ENCODE peak calls at places on chromosomes 16 and 17, in ten cellular contexts. H, J, Z, M, N, D, U, E, W and S are unnamed samples.

GRCh38 chr16:67391424-67392300 is 1.6 kb downstream of the TPPP3 start:
- DNase-seq in E (peak; percentile 25), U (no peak), H (no peak), W (no peak), J (peak; percentile 31), N (no peak), D (no peak), Z (no peak), M (no peak), S (no peak)

GRCh38 chr16:51237207-51237606 is 86.1 kb upstream of the SALL1 start:
- DNase-seq in W (no peak), D (peak; percentile 13), J (no peak), U (no peak), M (no peak), Z (no peak), E (no peak), N (no peak), H (no peak), S (no peak)

GRCh38 chr17:78044280-78044835 is 84.2 kb downstream of the TMC6 start:
- DNase-seq in J (no peak), H (no peak), Z (no peak), U (no peak), E (no peak), M (no peak), D (no peak), N (no peak), W (no peak), S (no peak)

GRCh38 chr17:50199651-50200446 is 1.6 kb downstream of the COL1A1 start:
- DNase-seq in M (peak; percentile 91), D (peak; percentile 99), H (peak; percentile 92), J (peak; percentile 93), U (peak; percentile 99), E (peak; percentile 90), Z (peak; percentile 47), W (peak; percentile 93), N (peak; percentile 93), S (peak; percentile 86)

GRCh38 chr17:34361478-34362061 is 1.5 kb downstream of the CCL1 start:
- DNase-seq in D (peak; percentile 92), U (peak; percentile 96), Z (peak; percentile 89), J (peak; percentile 85), E (peak; percentile 87), W (peak; percentile 57), H (peak; percentile 61), N (peak; percentile 77), M (peak; percentile 75), S (peak; percentile 91)

GRCh38 chr17:70310251-70310672 is 140.9 kb downstream of the KCNJ2 start:
- DNase-seq in U (no peak), N (no peak), J (peak; percentile 52), M (peak; percentile 89), E (peak; percentile 41), H (no peak), Z (no peak), W (no peak), D (no peak), S (no peak)

GRCh38 chr17:19720631-19721426 is 4.4 kb upstream of the SLC47A2 start:
- DNase-seq in E (no peak), W (no peak), Z (no peak), J (no peak), U (no peak), D (no peak), H (peak; percentile 70), N (no peak), M (no peak), S (no peak)

GRCh38 chr17:56593073-56593740 is at the start of gene NOG:
- DNase-seq in J (peak; percentile 59), H (peak; percentile 67), M (peak; percentile 64), U (no peak), E (peak; percentile 34), Z (no peak), N (no peak), D (peak; percentile 4), W (peak; percentile 61), S (peak; percentile 76)

GRCh38 chr17:40167685-40168261 is 9.5 kb upstream of the RAPGEFL1 start:
- DNase-seq in U (no peak), N (no peak), J (no peak), H (no peak), W (no peak), D (no peak), Z (no peak), E (no peak), M (no peak), S (no peak)

GRCh38 chr17:76935331-76935730 is 67.1 kb downstream of the MGAT5B start:
- DNase-seq in E (no peak), J (peak; percentile 43), W (peak; percentile 12), H (no peak), N (no peak), U (peak; percentile 11), M (peak; percentile 72), D (peak; percentile 10), Z (no peak), S (no peak)

GRCh38 chr16:57394444-57394843 is 10.1 kb upstream of the CCL17 start:
- DNase-seq in H (peak; percentile 64), Z (no peak), D (peak; percentile 31), M (no peak), E (no peak), N (no peak), J (no peak), U (peak; percentile 47), W (peak; percentile 54), S (no peak)

GRCh38 chr16:31421587-31421986 is 6.6 kb downstream of the COX6A2 start:
- DNase-seq in E (no peak), M (no peak), U (no peak), Z (no peak), J (no peak), D (no peak), N (no peak), W (peak; percentile 61), H (no peak), S (no peak)

GRCh38 chr16:22141746-22142145 is 20.6 kb upstream of the SDR42E2 start:
- DNase-seq in M (no peak), H (no peak), J (peak; percentile 16), Z (no peak), E (no peak), D (peak; percentile 12), N (no peak), U (peak; percentile 15), W (peak; percentile 13), S (no peak)

GRCh38 chr17:44970136-44970737 is 2.1 kb upstream of the C1QL1 start:
- DNase-seq in J (peak; percentile 15), Z (no peak), N (no peak), D (no peak), U (no peak), M (peak; percentile 31), H (no peak), W (no peak), E (peak; percentile 44), S (no peak)

GRCh38 chr16:55811811-55812210 is 21.1 kb downstream of the CES1 start:
- DNase-seq in H (no peak), E (no peak), D (no peak), M (no peak), W (peak; percentile 21), J (no peak), U (no peak), Z (peak; percentile 3), N (no peak), S (no peak)

GRCh38 chr16:78608305-78608776 is 508.9 kb downstream of the WWOX start:
- DNase-seq in N (no peak), J (no peak), E (no peak), H (no peak), W (no peak), Z (no peak), U (no peak), D (no peak), M (no peak), S (no peak)

GRCh38 chr16:78607465-78607864 is 508.0 kb downstream of the WWOX start:
- DNase-seq in Z (no peak), D (no peak), M (peak; percentile 20), N (no peak), W (no peak), E (no peak), U (no peak), H (peak; percentile 5), J (no peak), S (no peak)

GRCh38 chr16:78607022-78607421 is 507.6 kb downstream of the WWOX start:
- DNase-seq in Z (no peak), W (no peak), J (no peak), U (no peak), H (no peak), E (no peak), M (no peak), D (no peak), N (no peak), S (no peak)

GRCh38 chr16:78605548-78606097 is 506.2 kb downstream of the WWOX start:
- DNase-seq in N (no peak), M (no peak), D (no peak), W (no peak), Z (no peak), E (no peak), J (no peak), H (no peak), U (no peak), S (no peak)

GRCh38 chr16:78606572-78606971 is 507.1 kb downstream of the WWOX start:
- DNase-seq in M (no peak), W (no peak), N (no peak), U (no peak), D (no peak), H (no peak), E (no peak), J (no peak), Z (no peak), S (no peak)
- TF ChIP-seq CTCF in M (no peak), W (no peak), N (no peak), U (no peak), D (no peak), H (no peak), E (no peak), J (no peak), Z (no peak), S (no peak)

GRCh38 chr17:66255112-66255511 is 25.9 kb upstream of the APOH start:
- DNase-seq in U (peak; percentile 90), N (peak; percentile 57), E (no peak), Z (no peak), H (peak; percentile 34), W (peak; percentile 69), J (peak; percentile 78), M (peak; percentile 72), D (peak; percentile 90), S (no peak)
- TF ChIP-seq CTCF in U (peak; percentile 81), N (peak; percentile 72), E (peak; percentile 77), Z (peak; percentile 55), H (peak; percentile 86), W (peak; percentile 68), J (peak; percentile 93), M (peak; percentile 79), D (peak; percentile 76), S (peak; percentile 87)

GRCh38 chr17:79796570-79797491 is at the start of gene CBX8:
- DNase-seq in W (peak; percentile 99), U (peak; percentile 100), E (peak; percentile 100), D (peak; percentile 99), H (peak; percentile 99), J (peak; percentile 99), Z (peak; percentile 100), M (peak; percentile 98), N (peak; percentile 99), S (peak; percentile 100)
- TF ChIP-seq CTCF in W (no peak), U (no peak), E (peak; percentile 30), D (no peak), H (no peak), J (no peak), Z (no peak), M (no peak), N (no peak), S (no peak)

DNA sequence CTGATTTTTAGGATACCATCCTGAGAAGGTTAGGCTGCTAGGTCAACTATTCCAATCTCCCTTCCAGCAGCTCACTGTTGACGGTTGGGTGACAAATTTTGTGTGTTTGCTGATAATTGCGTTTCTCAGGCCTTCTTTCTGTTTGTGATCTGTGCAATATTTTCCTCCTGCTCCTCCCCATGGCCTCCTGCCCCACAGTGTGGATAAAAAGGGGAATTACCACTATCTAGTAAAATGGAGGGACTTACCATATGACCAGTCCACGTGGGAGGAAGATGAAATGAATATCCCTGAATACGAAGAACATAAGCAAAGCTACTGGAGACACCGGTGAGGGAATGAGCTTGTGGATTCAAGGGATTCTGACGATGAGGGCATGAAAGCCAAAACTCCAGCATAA is 9.2 kb downstream of the CHD3 start:
- DNase-seq in M (peak; percentile 38), J (peak; percentile 66), H (no peak), E (no peak), D (peak; percentile 75), N (no peak), Z (no peak), U (peak; percentile 77), W (peak; percentile 31), S (no peak)
- TF ChIP-seq CTCF in M (peak; percentile 64), J (peak; percentile 59), H (peak; percentile 57), E (peak; percentile 48), D (peak; percentile 62), N (peak; percentile 43), Z (peak; percentile 74), U (peak; percentile 51), W (peak; percentile 27), S (peak; percentile 56)